ENCODE peak calls at places on chromosome 19, in nine cellular contexts. One of them, this sample, is unnamed.

GRCh38 chr19:17641181-17641580 is 47.0 kb downstream of the UNC13A start:
- DNase-seq in bronchial epithelial cell: no peak
- DNase-seq in NCI-H748 treated with DMSO at 0.1 percent for 48 hours: no peak
- DNase-seq in NCI-H1105 treated with DMSO at 0.1 percent for 48 hours: no peak
- DNase-seq in fibroblast of lung: no peak
- DNase-seq in T-helper 22 cell: no peak
- DNase-seq in MV-4-11: no peak
- DNase-seq in A172: no peak
- DNase-seq in stomach: no peak
- DNase-seq in this sample: no peak

GRCh38 chr19:18223860-18224524 is 2.2 kb downstream of the PDE4C start:
- DNase-seq in bronchial epithelial cell: no peak
- DNase-seq in NCI-H748 treated with DMSO at 0.1 percent for 48 hours: no peak
- DNase-seq in NCI-H1105 treated with DMSO at 0.1 percent for 48 hours: no peak
- DNase-seq in fibroblast of lung: no peak
- DNase-seq in T-helper 22 cell: no peak
- DNase-seq in MV-4-11: peak; percentile 77
- DNase-seq in A172: no peak
- DNase-seq in stomach: no peak
- DNase-seq in this sample: peak; percentile 8

GRCh38 chr19:4474504-4475136 is 2.5 kb downstream of the HDGFL2 start:
- DNase-seq in bronchial epithelial cell: peak; percentile 48
- DNase-seq in NCI-H748 treated with DMSO at 0.1 percent for 48 hours: peak; percentile 65
- DNase-seq in NCI-H1105 treated with DMSO at 0.1 percent for 48 hours: peak; percentile 87
- DNase-seq in fibroblast of lung: peak; percentile 64
- DNase-seq in T-helper 22 cell: no peak
- DNase-seq in MV-4-11: no peak
- DNase-seq in A172: peak; percentile 27
- DNase-seq in stomach: no peak
- DNase-seq in this sample: no peak

GRCh38 chr19:54364775-54365257 is at the start of gene LAIR1:
- DNase-seq in bronchial epithelial cell: no peak
- DNase-seq in NCI-H748 treated with DMSO at 0.1 percent for 48 hours: no peak
- DNase-seq in NCI-H1105 treated with DMSO at 0.1 percent for 48 hours: no peak
- DNase-seq in fibroblast of lung: no peak
- DNase-seq in T-helper 22 cell: no peak
- DNase-seq in MV-4-11: peak; percentile 99
- DNase-seq in A172: no peak
- DNase-seq in stomach: peak; percentile 31
- DNase-seq in this sample: no peak

GRCh38 chr19:42122691-42123607 is 9.3 kb downstream of the POU2F2 start:
- DNase-seq in bronchial epithelial cell: no peak
- DNase-seq in NCI-H748 treated with DMSO at 0.1 percent for 48 hours: no peak
- DNase-seq in NCI-H1105 treated with DMSO at 0.1 percent for 48 hours: no peak
- DNase-seq in fibroblast of lung: no peak
- DNase-seq in T-helper 22 cell: no peak
- DNase-seq in MV-4-11: peak; percentile 11
- DNase-seq in A172: no peak
- DNase-seq in stomach: no peak
- DNase-seq in this sample: no peak

GRCh38 chr19:29576043-29576442 is 30.0 kb upstream of the POP4 start:
- DNase-seq in bronchial epithelial cell: no peak
- DNase-seq in NCI-H748 treated with DMSO at 0.1 percent for 48 hours: no peak
- DNase-seq in NCI-H1105 treated with DMSO at 0.1 percent for 48 hours: no peak
- DNase-seq in fibroblast of lung: no peak
- DNase-seq in T-helper 22 cell: no peak
- DNase-seq in MV-4-11: no peak
- DNase-seq in A172: peak; percentile 76
- DNase-seq in stomach: no peak
- DNase-seq in this sample: no peak

GRCh38 chr19:17244618-17245534 is 843 bp downstream of the NR2F6 start:
- DNase-seq in bronchial epithelial cell: no peak
- DNase-seq in NCI-H748 treated with DMSO at 0.1 percent for 48 hours: no peak
- DNase-seq in NCI-H1105 treated with DMSO at 0.1 percent for 48 hours: peak; percentile 2
- DNase-seq in fibroblast of lung: no peak
- DNase-seq in T-helper 22 cell: no peak
- DNase-seq in MV-4-11: no peak
- DNase-seq in A172: no peak
- DNase-seq in stomach: peak; percentile 64
- DNase-seq in this sample: no peak

GRCh38 chr19:49114630-49115363 is 627 bp downstream of the LIN7B start:
- DNase-seq in bronchial epithelial cell: no peak
- DNase-seq in NCI-H748 treated with DMSO at 0.1 percent for 48 hours: no peak
- DNase-seq in NCI-H1105 treated with DMSO at 0.1 percent for 48 hours: peak; percentile 46
- DNase-seq in fibroblast of lung: peak; percentile 46
- DNase-seq in T-helper 22 cell: no peak
- DNase-seq in MV-4-11: peak; percentile 45
- DNase-seq in A172: no peak
- DNase-seq in stomach: peak; percentile 65
- DNase-seq in this sample: peak; percentile 31

GRCh38 chr19:6047741-6048231 is 62.5 kb downstream of the RFX2 start:
- DNase-seq in bronchial epithelial cell: peak; percentile 49
- DNase-seq in NCI-H748 treated with DMSO at 0.1 percent for 48 hours: peak; percentile 1
- DNase-seq in NCI-H1105 treated with DMSO at 0.1 percent for 48 hours: peak; percentile 36
- DNase-seq in fibroblast of lung: peak; percentile 56
- DNase-seq in T-helper 22 cell: no peak
- DNase-seq in MV-4-11: peak; percentile 48
- DNase-seq in A172: no peak
- DNase-seq in stomach: no peak
- DNase-seq in this sample: peak; percentile 40

GRCh38 chr19:53982056-53982455 is 9.4 kb upstream of the CACNG6 start:
- DNase-seq in bronchial epithelial cell: no peak
- DNase-seq in NCI-H748 treated with DMSO at 0.1 percent for 48 hours: no peak
- DNase-seq in NCI-H1105 treated with DMSO at 0.1 percent for 48 hours: no peak
- DNase-seq in fibroblast of lung: no peak
- DNase-seq in T-helper 22 cell: no peak
- DNase-seq in MV-4-11: no peak
- DNase-seq in A172: no peak
- DNase-seq in stomach: no peak
- DNase-seq in this sample: no peak

GRCh38 chr19:17749912-17750317 is 1.4 kb upstream of the FCHO1 start:
- DNase-seq in bronchial epithelial cell: no peak
- DNase-seq in NCI-H748 treated with DMSO at 0.1 percent for 48 hours: no peak
- DNase-seq in NCI-H1105 treated with DMSO at 0.1 percent for 48 hours: no peak
- DNase-seq in fibroblast of lung: no peak
- DNase-seq in T-helper 22 cell: no peak
- DNase-seq in MV-4-11: no peak
- DNase-seq in A172: no peak
- DNase-seq in stomach: no peak
- DNase-seq in this sample: no peak

GRCh38 chr19:8576273-8576993 is 809 bp downstream of the MYO1F start:
- DNase-seq in bronchial epithelial cell: no peak
- DNase-seq in NCI-H748 treated with DMSO at 0.1 percent for 48 hours: no peak
- DNase-seq in NCI-H1105 treated with DMSO at 0.1 percent for 48 hours: no peak
- DNase-seq in fibroblast of lung: no peak
- DNase-seq in T-helper 22 cell: no peak
- DNase-seq in MV-4-11: peak; percentile 99
- DNase-seq in A172: no peak
- DNase-seq in stomach: no peak
- DNase-seq in this sample: no peak

GRCh38 chr19:38417544-38418506 is 8.2 kb downstream of the RASGRP4 start:
- DNase-seq in bronchial epithelial cell: peak; percentile 32
- DNase-seq in NCI-H748 treated with DMSO at 0.1 percent for 48 hours: peak; percentile 50
- DNase-seq in NCI-H1105 treated with DMSO at 0.1 percent for 48 hours: peak; percentile 46
- DNase-seq in fibroblast of lung: peak; percentile 11
- DNase-seq in T-helper 22 cell: peak; percentile 25
- DNase-seq in MV-4-11: peak; percentile 87
- DNase-seq in A172: no peak
- DNase-seq in stomach: peak; percentile 63
- DNase-seq in this sample: peak; percentile 74

GRCh38 chr19:9431475-9431874 is 3.9 kb downstream of the ZNF266 start:
- DNase-seq in bronchial epithelial cell: peak; percentile 9
- DNase-seq in NCI-H748 treated with DMSO at 0.1 percent for 48 hours: peak; percentile 4
- DNase-seq in NCI-H1105 treated with DMSO at 0.1 percent for 48 hours: no peak
- DNase-seq in fibroblast of lung: peak; percentile 15
- DNase-seq in T-helper 22 cell: no peak
- DNase-seq in MV-4-11: no peak
- DNase-seq in A172: no peak
- DNase-seq in stomach: no peak
- DNase-seq in this sample: peak; percentile 13

GRCh38 chr19:572891-573825 is 762 bp downstream of the BSG start:
- DNase-seq in bronchial epithelial cell: peak; percentile 35
- DNase-seq in NCI-H748 treated with DMSO at 0.1 percent for 48 hours: no peak
- DNase-seq in NCI-H1105 treated with DMSO at 0.1 percent for 48 hours: peak; percentile 27
- DNase-seq in fibroblast of lung: peak; percentile 65
- DNase-seq in T-helper 22 cell: no peak
- DNase-seq in MV-4-11: peak; percentile 35
- DNase-seq in A172: peak; percentile 61
- DNase-seq in stomach: peak; percentile 57
- DNase-seq in this sample: peak; percentile 35

GRCh38 chr19:2350656-2351055 is 9.4 kb upstream of the TMPRSS9 start:
- DNase-seq in bronchial epithelial cell: no peak
- DNase-seq in NCI-H748 treated with DMSO at 0.1 percent for 48 hours: no peak
- DNase-seq in NCI-H1105 treated with DMSO at 0.1 percent for 48 hours: no peak
- DNase-seq in fibroblast of lung: no peak
- DNase-seq in T-helper 22 cell: no peak
- DNase-seq in MV-4-11: no peak
- DNase-seq in A172: no peak
- DNase-seq in stomach: no peak
- DNase-seq in this sample: no peak

GRCh38 chr19:30395283-30395682 is 23.1 kb downstream of the ZNF536 start:
- DNase-seq in bronchial epithelial cell: no peak
- DNase-seq in NCI-H748 treated with DMSO at 0.1 percent for 48 hours: no peak
- DNase-seq in NCI-H1105 treated with DMSO at 0.1 percent for 48 hours: no peak
- DNase-seq in fibroblast of lung: no peak
- DNase-seq in T-helper 22 cell: no peak
- DNase-seq in MV-4-11: no peak
- DNase-seq in A172: no peak
- DNase-seq in stomach: no peak
- DNase-seq in this sample: no peak

GRCh38 chr19:16315825-16316505 is 8.7 kb upstream of the KLF2 start:
- DNase-seq in bronchial epithelial cell: peak; percentile 84
- DNase-seq in NCI-H748 treated with DMSO at 0.1 percent for 48 hours: no peak
- DNase-seq in NCI-H1105 treated with DMSO at 0.1 percent for 48 hours: peak; percentile 6
- DNase-seq in fibroblast of lung: peak; percentile 100
- DNase-seq in T-helper 22 cell: no peak
- DNase-seq in MV-4-11: peak; percentile 80
- DNase-seq in A172: peak; percentile 80
- DNase-seq in stomach: no peak
- DNase-seq in this sample: no peak

This sample was measured in NCI-H345.